ENCODE peak calls at places on chromosomes 5 and 9, in nine cellular contexts. X is tibial nerve, T is A673, G is IMR-90, K is A549, W is lower lobe of right lung, C is lung, A is kidney, Y is heart left ventricle. V is an unnamed sample.

GRCh38 chr5:115599502-115599901 is 2.8 kb downstream of the TICAM2 start:
- DNase-seq in A (no peak), G (peak; percentile 56), C (no peak), K (no peak), X (no peak), T (peak; percentile 6), Y (peak; percentile 30), W (no peak), V (no peak)

GRCh38 chr5:69368458-69369368 is 607 bp downstream of the AK6 start:
- DNase-seq in X (no peak), T (peak; percentile 48), W (no peak), G (peak; percentile 54), A (no peak), K (peak; percentile 59), Y (no peak), C (no peak), V (no peak)

GRCh38 chr9:12614488-12614887 is 78.7 kb upstream of the TYRP1 start:
- DNase-seq in Y (no peak), W (no peak), X (no peak), K (no peak), T (no peak), G (no peak), C (no peak), A (no peak), V (no peak)

GRCh38 chr5:99702565-99702964 is 773.8 kb upstream of the CHD1 start:
- DNase-seq in C (no peak), X (no peak), A (no peak), K (no peak), W (no peak), G (no peak), T (no peak), Y (no peak), V (no peak)

GRCh38 chr5:124655211-124655880 is 91.1 kb downstream of the ZNF608 start:
- DNase-seq in A (no peak), X (no peak), G (no peak), Y (no peak), W (no peak), C (no peak), K (no peak), T (no peak), V (no peak)

GRCh38 chr9:77910216-77910615 is 121.4 kb downstream of the GNAQ start:
- DNase-seq in T (no peak), C (no peak), K (no peak), G (no peak), X (no peak), W (no peak), A (no peak), Y (no peak), V (no peak)

GRCh38 chr9:90103771-90104170 is 499.0 kb downstream of the GADD45G start:
- DNase-seq in G (no peak), T (no peak), Y (no peak), K (no peak), W (no peak), C (no peak), X (no peak), A (no peak), V (no peak)

GRCh38 chr5:150789943-150790611 is 11.5 kb downstream of the SMIM3 start:
- DNase-seq in W (no peak), T (peak; percentile 96), A (peak; percentile 66), K (no peak), C (peak; percentile 42), X (no peak), G (peak; percentile 99), Y (peak; percentile 81), V (peak; percentile 63)

GRCh38 chr5:107553063-107553676 is 117.6 kb downstream of the EFNA5 start:
- DNase-seq in A (no peak), K (no peak), C (no peak), X (no peak), W (no peak), Y (no peak), T (peak; percentile 66), G (peak; percentile 15), V (no peak)

GRCh38 chr5:106521701-106522100 is 1149.0 kb downstream of the EFNA5 start:
- DNase-seq in W (no peak), A (no peak), X (no peak), T (peak; percentile 49), C (no peak), K (peak; percentile 4), Y (no peak), G (peak; percentile 76), V (no peak)

GRCh38 chr5:173524136-173524535 is 92.3 kb downstream of the BOD1 start:
- DNase-seq in G (no peak), X (no peak), C (no peak), Y (no peak), T (no peak), W (no peak), K (no peak), A (no peak), V (no peak)

GRCh38 chr9:88987646-88988045 is 3.6 kb upstream of the S1PR3 start:
- DNase-seq in G (no peak), Y (no peak), C (no peak), W (no peak), T (no peak), K (no peak), X (no peak), A (no peak), V (no peak)

GRCh38 chr5:41503860-41504259 is 6.5 kb downstream of the PLCXD3 start:
- DNase-seq in W (no peak), G (no peak), A (no peak), K (no peak), Y (no peak), T (no peak), X (no peak), C (no peak), V (no peak)

GRCh38 chr5:135030123-135030517 is 3.9 kb downstream of the PITX1 start:
- DNase-seq in T (no peak), W (peak; percentile 12), X (no peak), G (no peak), K (no peak), C (no peak), A (peak; percentile 26), Y (no peak), V (no peak)

GRCh38 chr9:91395553-91396470 is 27.8 kb downstream of the NFIL3 start:
- DNase-seq in Y (no peak), T (peak; percentile 42), X (no peak), K (no peak), W (no peak), A (no peak), C (no peak), G (peak; percentile 93), V (no peak)

GRCh38 chr5:76790632-76791290 is 28.1 kb upstream of the F2RL1 start:
- DNase-seq in X (no peak), Y (peak; percentile 56), C (no peak), K (peak; percentile 76), W (no peak), A (no peak), T (peak; percentile 86), G (peak; percentile 100), V (no peak)

GRCh38 chr9:12696931-12697622 is 3.9 kb downstream of the TYRP1 start:
- DNase-seq in Y (no peak), A (no peak), G (no peak), T (peak; percentile 76), K (no peak), C (no peak), X (no peak), W (no peak), V (no peak)

GRCh38 chr5:138468133-138468965 is 3.1 kb downstream of the EGR1 start:
- DNase-seq in C (no peak), G (peak; percentile 54), K (no peak), T (peak; percentile 27), A (no peak), X (no peak), Y (no peak), W (no peak), V (no peak)
- H3K4me1 ChIP-seq in C (no peaks in the 10 kb centered on the region), G (peaks cover 11% of the 10 kb centered on the region), K (peaks cover 9% of the 10 kb centered on the region), T (peaks cover 11% of the 10 kb centered on the region), A (peaks cover 3% of the 10 kb centered on the region), X (no peaks in the 10 kb centered on the region), Y (peaks cover 20% of the 10 kb centered on the region), W (peaks cover 33% of the 10 kb centered on the region), V (peaks cover 6% of the 10 kb centered on the region)

GRCh38 chr5:78475370-78475769 is 115.0 kb downstream of the SCAMP1 start:
- DNase-seq in Y (no peak), G (no peak), C (no peak), A (no peak), T (no peak), X (no peak), K (no peak), W (no peak), V (no peak)

GRCh38 chr5:78473747-78474146 is 113.3 kb downstream of the SCAMP1 start:
- DNase-seq in C (no peak), K (no peak), G (no peak), Y (no peak), X (no peak), T (no peak), W (no peak), A (no peak), V (no peak)

GRCh38 chr5:78472469-78473106 is 112.2 kb downstream of the SCAMP1 start:
- DNase-seq in X (no peak), W (no peak), A (no peak), G (no peak), T (peak; percentile 54), Y (no peak), K (no peak), C (no peak), V (no peak)

DNA sequence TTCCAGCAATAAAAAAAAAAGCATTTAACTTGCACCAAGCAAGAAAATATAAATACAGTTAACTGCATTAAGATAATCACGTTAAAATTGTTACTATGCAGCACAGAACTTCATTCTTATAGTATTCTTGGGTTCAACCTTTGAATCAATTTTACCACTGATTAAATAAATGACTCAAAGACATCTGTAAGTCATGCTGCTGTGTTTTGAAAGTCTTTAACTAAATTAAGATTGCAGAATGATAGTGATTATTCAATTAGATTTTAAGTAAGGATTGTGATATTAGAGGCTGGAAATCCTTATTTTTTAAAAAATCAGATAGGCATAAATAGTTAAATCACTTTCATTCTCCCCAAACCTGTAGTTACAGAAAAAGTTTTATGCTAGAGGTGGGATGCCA is 116.4 kb downstream of the SCAMP1 start:
- DNase-seq in T (no peak), A (no peak), W (no peak), K (no peak), Y (no peak), C (no peak), X (no peak), G (no peak), V (no peak)
- TF ChIP-seq CTCF in T (no peak), A (no peak), W (no peak), K (no peak), Y (no peak), C (no peak), X (no peak), G (no peak), V (no peak)

GRCh38 chr5:143057580-143057999 is 287.4 kb downstream of the ARHGAP26 start:
- DNase-seq in C (no peak), W (no peak), G (peak; percentile 58), T (no peak), A (no peak), X (no peak), K (no peak), Y (no peak), V (no peak)
- H3K4me3 ChIP-seq in C (no peak overlapping the region), W (no peak overlapping the region), G (no peak overlapping the region), T (no peak overlapping the region), A (no peak overlapping the region), X (no peak overlapping the region), K (no peak overlapping the region), Y (no peak overlapping the region), V (no peak overlapping the region)

DNA sequence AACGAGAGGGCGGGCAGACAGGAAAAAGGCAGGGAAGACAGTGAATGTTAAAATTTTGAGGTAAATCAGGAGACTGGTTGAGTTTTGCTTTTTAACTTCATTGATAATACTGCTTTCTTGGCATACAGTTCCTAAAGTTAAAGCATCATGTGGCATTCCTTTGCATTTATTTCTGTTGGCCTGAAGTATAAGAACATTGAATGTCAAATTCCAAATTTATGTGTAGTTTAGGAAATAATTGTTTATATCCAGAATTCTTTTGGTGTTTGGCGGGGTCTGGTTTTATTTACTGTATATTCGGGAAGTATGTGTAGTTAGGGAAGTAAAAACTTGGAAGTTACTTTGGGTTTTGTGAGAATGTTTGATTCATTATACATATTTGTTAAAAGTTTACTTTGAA is 83.1 kb downstream of the PTPDC1 start:
- DNase-seq in T (no peak), Y (no peak), G (no peak), X (no peak), C (no peak), A (no peak), W (no peak), K (no peak), V (no peak)
- H3K4me1 ChIP-seq in T (peaks cover 40% of the 10 kb centered on the region), Y (peaks cover 29% of the 10 kb centered on the region), G (peaks cover 1% of the 10 kb centered on the region), X (no peaks in the 10 kb centered on the region), C (peaks cover 8% of the 10 kb centered on the region), A (peaks cover 10% of the 10 kb centered on the region), W (peaks cover 54% of the 10 kb centered on the region), K (peaks cover 45% of the 10 kb centered on the region), V (peaks cover 23% of the 10 kb centered on the region)

V was measured in breast epithelium.